ENCODE peak calls at places on chromosomes 7 and 10, in six cellular contexts. I, Z, C, A, R and Q are unnamed samples.

GRCh38 chr7:73701357-73701995 is 18.0 kb downstream of the STX1A start:
- DNase-seq in C (peak), I (no peak), R (peak), Z (no peak), A (no peak), Q (no peak)

GRCh38 chr10:18233775-18234174 is 93.6 kb downstream of the CACNB2 start:
- DNase-seq in C (peak), Z (no peak), A (no peak), I (peak), R (no peak), Q (peak)

GRCh38 chr7:7103343-7104313 is 78.7 kb upstream of the C1GALT1 start:
- DNase-seq in R (no peak), C (no peak), A (peak), Z (no peak), I (no peak), Q (peak)

GRCh38 chr10:69537449-69537848 is 35.8 kb downstream of the NEUROG3 start:
- DNase-seq in R (no peak), C (no peak), I (no peak), A (no peak), Z (no peak), Q (no peak)

GRCh38 chr10:7054915-7055314 is 355.9 kb downstream of the SFMBT2 start:
- DNase-seq in A (peak), R (no peak), I (no peak), Z (no peak), C (no peak), Q (no peak)

GRCh38 chr10:126166797-126167196 is 221.5 kb downstream of the ADAM12 start:
- DNase-seq in A (no peak), R (no peak), C (no peak), Z (no peak), I (no peak), Q (no peak)

GRCh38 chr7:133887459-133887858 is 239.7 kb upstream of the LRGUK start:
- DNase-seq in A (no peak), Z (no peak), I (no peak), R (no peak), C (no peak), Q (no peak)

GRCh38 chr10:86967481-86967941 is 771 bp upstream of the ADIRF start:
- DNase-seq in R (peak), C (no peak), A (no peak), Z (no peak), I (peak), Q (no peak)

GRCh38 chr10:131786756-131787605 is 113.8 kb upstream of the PPP2R2D start:
- DNase-seq in A (no peak), Z (no peak), R (no peak), C (no peak), I (no peak), Q (peak)

GRCh38 chr7:124062171-124062570 is 29.3 kb upstream of the TMEM229A start:
- DNase-seq in C (no peak), R (no peak), I (no peak), A (no peak), Z (no peak), Q (no peak)

GRCh38 chr7:16171928-16172327 is 249.4 kb downstream of the CRPPA start:
- DNase-seq in R (no peak), C (no peak), A (no peak), Z (no peak), I (no peak), Q (no peak)

GRCh38 chr10:89783406-89783805 is 82.0 kb downstream of the KIF20B start:
- DNase-seq in R (no peak), I (no peak), C (no peak), A (no peak), Z (no peak), Q (no peak)

GRCh38 chr7:142797342-142797798 is 26.6 kb downstream of the PRSS2 start:
- DNase-seq in R (no peak), C (no peak), Z (no peak), A (no peak), I (no peak), Q (no peak)

GRCh38 chr10:97328646-97329453 is 5.7 kb downstream of the FRAT2 start:
- DNase-seq in Z (no peak), C (no peak), R (no peak), A (no peak), I (no peak), Q (no peak)

GRCh38 chr10:5659702-5660528 is 6.5 kb downstream of the ASB13 start:
- DNase-seq in I (no peak), C (peak), R (no peak), A (no peak), Z (peak), Q (no peak)

GRCh38 chr10:12640550-12640949 is 291.2 kb downstream of the CAMK1D start:
- DNase-seq in C (no peak), Z (no peak), R (no peak), I (no peak), A (no peak), Q (no peak)

GRCh38 chr7:8082762-8083161 is 114.2 kb downstream of the GLCCI1 start:
- DNase-seq in I (no peak), A (no peak), Z (no peak), C (no peak), R (no peak), Q (no peak)

GRCh38 chr10:5942471-5942870 is 34.9 kb downstream of the IL15RA start:
- DNase-seq in Z (peak), I (peak), R (no peak), A (no peak), C (no peak), Q (no peak)

GRCh38 chr10:43170491-43170890 is 32.2 kb downstream of the CSGALNACT2 start:
- DNase-seq in Z (no peak), C (no peak), I (no peak), A (no peak), R (no peak), Q (no peak)

GRCh38 chr7:2633538-2634264 is 1.9 kb downstream of the TTYH3 start:
- DNase-seq in R (no peak), C (no peak), A (no peak), I (no peak), Z (peak), Q (no peak)

GRCh38 chr7:2631924-2632716 is at the start of gene TTYH3:
- DNase-seq in C (no peak), R (peak), Z (peak), A (no peak), I (no peak), Q (no peak)

GRCh38 chr7:2635148-2635668 is 3.4 kb downstream of the TTYH3 start:
- DNase-seq in A (no peak), I (no peak), C (no peak), Z (no peak), R (no peak), Q (no peak)

GRCh38 chr7:2634265-2635145 is 2.7 kb downstream of the TTYH3 start:
- DNase-seq in A (no peak), R (no peak), I (no peak), C (no peak), Z (no peak), Q (no peak)

GRCh38 chr7:2632717-2633537 is 1.1 kb downstream of the TTYH3 start:
- DNase-seq in R (peak), Z (peak), I (peak), A (no peak), C (peak), Q (peak)
- TF ChIP-seq POLR2A in R (no peak), Z (no peak), I (no peak), A (no peak), C (peak), Q (peak)

GRCh38 chr10:15859865-15860691 is at the start of gene MINDY3:
- DNase-seq in I (peak), Z (peak), R (peak), C (peak), A (peak), Q (peak)
- TF ChIP-seq POLR2A in I (no peak), Z (no peak), R (no peak), C (peak), A (peak), Q (no peak)

DNA sequence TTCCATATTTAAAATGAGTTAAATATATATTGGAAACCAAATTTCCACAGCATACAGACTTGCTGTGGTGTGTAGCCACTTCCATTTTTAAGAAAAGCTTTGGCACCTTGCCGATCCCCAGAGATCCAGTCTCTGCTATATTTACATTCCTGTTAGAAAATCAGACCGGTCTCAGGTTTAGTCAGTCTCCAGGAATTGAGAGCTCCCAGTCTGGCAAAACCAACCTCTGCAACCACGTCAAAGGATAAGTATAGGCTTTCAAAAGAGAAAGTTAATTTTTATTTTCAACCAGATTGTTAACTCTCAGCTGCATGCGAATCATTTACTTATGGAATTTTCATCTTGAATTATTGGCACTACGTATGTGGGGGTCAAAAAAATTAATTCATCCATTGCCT is 28.1 kb downstream of the PUS7 start:
- DNase-seq in Z (no peak), C (no peak), A (no peak), R (no peak), I (no peak), Q (peak)
- TF ChIP-seq POLR2A in Z (no peak), C (no peak), A (no peak), R (no peak), I (no peak), Q (no peak)

GRCh38 chr7:32958046-32959025 is 1.1 kb downstream of the FKBP9 start:
- DNase-seq in R (peak), I (peak), Z (peak), C (peak), A (no peak), Q (peak)

GRCh38 chr7:32952876-32953275 is 4.4 kb upstream of the FKBP9 start:
- DNase-seq in A (no peak), Z (no peak), I (no peak), C (no peak), R (no peak), Q (no peak)

DNA sequence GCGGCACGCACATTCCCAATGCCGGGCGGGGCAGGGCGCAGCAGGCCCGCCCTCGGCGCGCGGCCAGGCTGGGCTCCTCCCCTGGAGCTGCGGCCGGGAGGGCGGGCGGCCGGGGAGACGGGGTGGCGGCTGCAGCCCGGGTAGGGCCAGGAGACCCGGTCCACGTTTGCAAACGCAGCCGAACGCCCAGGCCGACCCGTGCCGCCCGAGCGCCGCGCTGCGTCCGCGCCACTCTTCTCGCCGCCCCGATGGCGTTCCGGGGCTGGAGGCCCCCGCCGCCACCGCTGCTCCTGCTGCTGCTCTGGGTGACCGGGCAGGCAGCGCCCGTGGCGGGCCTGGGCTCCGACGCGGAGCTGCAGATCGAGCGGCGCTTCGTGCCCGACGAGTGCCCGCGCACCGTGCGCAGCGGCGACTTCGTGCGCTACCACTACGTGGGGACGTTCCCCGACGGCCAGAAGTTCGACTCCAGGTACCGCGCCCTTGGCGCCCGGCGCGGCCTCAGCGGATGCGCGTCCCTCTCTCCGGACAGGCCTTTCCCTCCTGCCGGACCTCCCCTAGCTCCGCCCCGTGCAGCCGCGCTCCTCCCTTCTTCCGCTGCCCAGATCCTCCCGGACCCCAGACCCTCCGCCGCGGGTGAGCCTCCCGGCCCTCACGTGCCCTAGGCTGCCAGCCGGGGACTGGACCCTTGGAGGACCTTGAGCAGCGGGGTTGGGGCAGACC is at the start of gene FKBP9:
- DNase-seq in C (peak), A (peak), R (peak), Z (peak), I (peak), Q (peak)
- TF ChIP-seq POLR2A in C (peak), A (no peak), R (peak), Z (peak), I (no peak), Q (peak)

GRCh38 chr10:91073301-91073780 is 147.1 kb upstream of the PCGF5 start:
- DNase-seq in R (no peak), A (no peak), C (no peak), Z (no peak), I (no peak), Q (no peak)
- TF ChIP-seq POLR2A in R (no peak), A (no peak), C (no peak), Z (no peak), I (no peak), Q (no peak)

DNA sequence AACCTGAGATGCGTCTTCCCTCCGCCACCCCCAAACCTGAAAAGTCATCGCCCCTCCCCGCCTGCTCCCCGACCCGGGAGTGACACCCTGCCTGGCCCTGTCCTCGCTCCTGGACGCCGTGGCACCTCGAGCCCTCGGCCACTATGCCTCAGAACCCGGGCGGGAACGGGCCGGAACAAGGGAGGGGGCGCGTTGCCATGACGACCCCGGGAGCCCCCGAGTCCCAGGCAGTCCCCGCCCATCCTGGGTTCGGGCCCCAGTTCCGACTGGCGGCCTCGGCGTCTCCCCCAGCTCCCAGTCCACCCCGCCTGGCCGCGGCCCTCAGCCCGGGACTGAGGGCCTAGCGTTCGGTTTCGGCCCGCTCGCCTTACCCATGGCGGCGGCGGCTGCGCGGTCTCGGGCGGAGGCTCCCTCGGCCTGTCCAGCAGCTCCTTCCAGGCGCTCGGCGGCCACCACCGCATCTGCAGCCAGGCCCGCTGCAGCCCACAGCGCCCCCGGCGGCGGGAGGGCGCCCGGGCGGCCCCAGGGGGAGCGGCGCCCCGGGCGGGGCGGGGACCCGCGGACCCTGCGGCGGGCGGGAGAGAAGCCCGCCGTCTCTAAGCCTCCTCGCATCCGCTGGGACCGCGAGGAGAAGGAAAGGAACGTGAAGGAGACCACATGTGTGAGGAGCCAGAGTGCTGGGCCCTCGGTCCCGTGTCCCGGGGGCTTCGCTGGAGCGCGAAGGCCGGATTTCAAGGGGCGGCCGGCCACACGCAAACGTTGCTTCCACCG is at the start of gene RUFY2:
- DNase-seq in I (peak), Z (peak), R (peak), A (peak), C (peak), Q (peak)
- TF ChIP-seq POLR2A in I (no peak), Z (peak), R (peak), A (no peak), C (peak), Q (no peak)

GRCh38 chr7:157347217-157347904 is 10.6 kb downstream of the DNAJB6 start:
- DNase-seq in Z (peak), I (peak), C (peak), R (no peak), A (no peak), Q (no peak)
- TF ChIP-seq POLR2A in Z (peak), I (no peak), C (no peak), R (no peak), A (no peak), Q (no peak)

DNA sequence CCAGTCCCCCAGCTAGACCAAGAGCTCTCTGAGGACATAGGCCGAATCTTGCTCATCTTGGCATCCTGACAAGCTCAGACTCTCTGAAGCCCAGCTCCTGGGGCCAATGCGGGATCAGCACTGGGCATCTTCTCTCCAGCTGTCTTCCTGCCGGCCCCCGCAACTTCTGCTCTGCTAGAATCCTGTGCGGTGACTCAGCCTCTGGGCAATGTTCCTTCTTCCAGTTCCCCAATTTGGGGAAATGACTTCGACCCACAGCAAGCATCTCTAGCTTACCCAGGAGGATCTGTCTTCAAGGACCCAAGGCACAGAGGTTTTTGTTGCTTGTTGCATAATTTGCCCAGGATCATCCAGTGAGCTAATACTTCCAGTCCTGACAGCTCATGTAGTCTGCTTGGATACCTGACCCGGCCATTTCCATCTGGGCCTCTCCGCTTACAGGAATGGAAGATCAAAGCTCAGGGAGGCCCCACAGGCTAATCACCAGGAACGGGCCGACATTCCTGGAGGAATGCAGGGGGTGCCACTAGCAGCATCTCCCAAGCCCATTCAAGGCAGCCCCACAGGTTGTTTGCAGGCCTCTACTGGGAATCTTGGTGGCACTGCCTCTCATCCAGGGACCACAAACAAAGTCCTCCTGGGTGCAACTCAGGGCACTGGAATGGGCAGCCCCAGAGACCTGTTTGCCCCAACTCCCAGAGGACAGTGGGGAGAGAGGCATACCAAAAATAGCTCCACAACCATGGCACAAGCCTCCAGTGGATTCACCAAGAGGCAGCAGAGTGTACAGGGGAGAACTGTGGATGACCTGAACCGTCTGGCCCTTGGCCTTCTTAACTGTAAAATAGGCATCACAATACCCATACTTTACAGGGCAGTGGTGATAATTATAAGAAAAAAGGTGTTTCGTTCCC is 151.9 kb downstream of the NEURL1 start:
- DNase-seq in A (no peak), C (peak), Z (peak), R (no peak), I (peak), Q (peak)
- TF ChIP-seq POLR2A in A (no peak), C (no peak), Z (no peak), R (no peak), I (no peak), Q (no peak)

DNA sequence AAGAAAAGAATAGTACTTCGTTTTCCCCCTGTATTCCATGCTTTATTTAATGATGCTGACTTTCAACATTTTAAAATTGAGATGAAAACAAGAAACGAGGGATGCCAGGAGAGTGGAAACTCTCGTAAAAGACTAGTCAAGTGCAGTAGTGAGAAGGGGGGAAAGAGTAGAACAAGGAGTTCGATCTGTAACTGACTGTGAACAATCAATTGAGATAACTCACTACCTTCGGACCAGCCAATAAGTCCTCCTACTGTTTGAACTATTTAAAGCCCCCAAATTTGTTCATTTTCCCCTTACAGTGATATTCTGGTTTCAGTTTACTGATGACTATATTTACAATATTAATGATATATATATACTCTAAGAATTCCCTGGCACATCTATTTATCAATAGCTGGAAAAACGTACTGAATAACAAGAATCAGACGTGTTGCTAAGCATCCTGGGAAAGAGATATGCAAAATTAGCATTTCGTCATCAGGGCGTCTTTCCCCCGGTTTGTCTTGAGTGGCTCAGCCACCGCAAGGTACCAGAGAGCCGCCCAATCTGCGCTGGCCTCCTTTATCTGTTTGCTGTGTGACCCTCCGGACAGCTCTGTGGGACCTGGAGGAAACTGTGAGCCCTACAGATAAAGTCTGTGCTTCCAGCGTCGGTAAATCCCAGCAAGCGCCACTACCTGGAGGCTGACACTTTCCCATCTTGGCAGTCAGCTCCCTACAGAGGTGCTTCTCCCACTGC is 41.1 kb downstream of the PDIA4 start:
- DNase-seq in I (peak), A (peak), Z (peak), C (peak), R (peak), Q (peak)
- TF ChIP-seq POLR2A in I (no peak), A (no peak), Z (no peak), C (no peak), R (no peak), Q (peak)